ENCODE peak calls at places on chromosome 14, in ten cellular contexts. S is stimulated activated CD8-positive, alpha-beta memory T cell treated with anti-CD3 and anti-CD28 coated beads, Interleukin-15, amount 100 ng/mL, for 1 hour; C is effector memory CD8-positive, alpha-beta T cell; J is nephron progenitor cell; N is iris pigment epithelial cell; E is RKO; I is C1 segment of cervical spinal cord; F is Calu3; G is stimulated activated naive CD8-positive, alpha-beta T cell treated with anti-CD3 and anti-CD28 coated beads, Interleukin-15, Interleukin-2, amounts not matched to agents 100 U/mL and 50 U/mL, for 24 hours; T is HTR-8/SVneo. O is an unnamed sample.

GRCh38 chr14:49220492-49220891 is 365.7 kb downstream of the RPS29 start:
- DNase-seq in S (no peak), C (no peak), J (peak), N (no peak), E (no peak), I (no peak), F (no peak), G (no peak), T (no peak), O (peak)

GRCh38 chr14:105840266-105841021 is 314.1 kb downstream of the TMEM121 start:
- DNase-seq in S (no peak), C (no peak), J (no peak), N (no peak), E (no peak), I (no peak), F (no peak), G (no peak), T (no peak), O (no peak)

GRCh38 chr14:99166506-99166905 is 105.5 kb downstream of the BCL11B start:
- DNase-seq in S (no peak), C (no peak), J (no peak), N (no peak), E (no peak), I (no peak), F (no peak), G (no peak), T (no peak), O (no peak)

GRCh38 chr14:59566725-59567124 is 9.9 kb downstream of the CCDC175 start:
- DNase-seq in S (no peak), C (no peak), J (no peak), N (no peak), E (no peak), I (no peak), F (no peak), G (no peak), T (no peak), O (no peak)

GRCh38 chr14:68520637-68521556 is 272.0 kb downstream of the ZFP36L1 start:
- DNase-seq in S (no peak), C (no peak), J (no peak), N (no peak), E (no peak), I (no peak), F (peak), G (no peak), T (no peak), O (no peak)

GRCh38 chr14:23578560-23579310 is at the start of gene JPH4:
- DNase-seq in S (no peak), C (no peak), J (peak), N (no peak), E (no peak), I (no peak), F (no peak), G (no peak), T (no peak), O (peak)

GRCh38 chr14:50624447-50624846 is 43.7 kb downstream of the SAV1 start:
- DNase-seq in S (no peak), C (no peak), J (no peak), N (no peak), E (no peak), I (no peak), F (no peak), G (no peak), T (no peak), O (no peak)

GRCh38 chr14:106024983-106025604 is 498.7 kb downstream of the TMEM121 start:
- DNase-seq in S (no peak), C (peak), J (no peak), N (no peak), E (no peak), I (no peak), F (no peak), G (no peak), T (no peak), O (no peak)

GRCh38 chr14:66152269-66152668 is 333.9 kb upstream of the CCDC196 start:
- DNase-seq in S (no peak), C (no peak), J (no peak), N (no peak), E (no peak), I (no peak), F (no peak), G (no peak), T (no peak), O (no peak)

GRCh38 chr14:22382955-22383354 is 206.1 kb downstream of the DAD1 start:
- DNase-seq in S (no peak), C (no peak), J (no peak), N (no peak), E (no peak), I (no peak), F (no peak), G (no peak), T (no peak), O (no peak)

GRCh38 chr14:96016761-96017160 is 22.4 kb upstream of the C14orf132 start:
- DNase-seq in S (no peak), C (no peak), J (no peak), N (no peak), E (no peak), I (no peak), F (no peak), G (no peak), T (no peak), O (peak)